ENCODE peak calls at places on chromosomes 5 and 9, in five cellular contexts. K, B, Z, X and Q are unnamed samples.

GRCh38 chr5:33470544-33470943 is 29.8 kb downstream of the TARS1 start:
- DNase-seq in K (no peak), B (no peak), Z (no peak), X (peak; percentile 23), Q (no peak)

GRCh38 chr5:167995844-167996400 is 295.5 kb upstream of the WWC1 start:
- DNase-seq in K (no peak), B (no peak), Z (peak; percentile 56), X (no peak), Q (no peak)

GRCh38 chr9:19162956-19163355 is 35.7 kb upstream of the PLIN2 start:
- DNase-seq in K (no peak), B (no peak), Z (no peak), X (no peak), Q (no peak)

GRCh38 chr9:120914410-120914809 is 12.2 kb downstream of the TRAF1 start:
- DNase-seq in K (no peak), B (no peak), Z (no peak), X (no peak), Q (no peak)

GRCh38 chr9:123834907-123835562 is 94.9 kb downstream of the DENND1A start:
- DNase-seq in K (no peak), B (no peak), Z (no peak), X (no peak), Q (no peak)

GRCh38 chr5:119171686-119172085 is 100.8 kb downstream of the DMXL1 start:
- DNase-seq in K (no peak), B (no peak), Z (no peak), X (no peak), Q (no peak)

GRCh38 chr9:92961627-92962302 is 14.4 kb downstream of the FGD3 start:
- DNase-seq in K (no peak), B (no peak), Z (no peak), X (no peak), Q (no peak)

GRCh38 chr9:138068601-138069035 is 191.0 kb downstream of the CACNA1B start:
- DNase-seq in K (no peak), B (no peak), Z (no peak), X (no peak), Q (no peak)

GRCh38 chr5:134242146-134242545 is 16.3 kb upstream of the PPP2CA start:
- DNase-seq in K (no peak), B (no peak), Z (no peak), X (no peak), Q (no peak)

GRCh38 chr5:43041669-43042175 is 1.6 kb upstream of the ANXA2R start:
- DNase-seq in K (no peak), B (peak; percentile 44), Z (no peak), X (no peak), Q (peak; percentile 56)

GRCh38 chr9:3874472-3875370 is 348.9 kb upstream of the RFX3 start:
- DNase-seq in K (no peak), B (no peak), Z (no peak), X (no peak), Q (no peak)

GRCh38 chr9:136119259-136120118 is 814 bp upstream of the TMEM250 start:
- DNase-seq in K (no peak), B (no peak), Z (no peak), X (no peak), Q (no peak)

GRCh38 chr9:36855443-36856315 is 178.4 kb downstream of the PAX5 start:
- DNase-seq in K (no peak), B (no peak), Z (no peak), X (no peak), Q (no peak)

GRCh38 chr5:72988769-72989168 is 32.9 kb downstream of the FCHO2 start:
- DNase-seq in K (no peak), B (no peak), Z (no peak), X (no peak), Q (no peak)

GRCh38 chr5:180598316-180598701 is 7.0 kb upstream of the SCGB3A1 start:
- DNase-seq in K (no peak), B (no peak), Z (no peak), X (no peak), Q (no peak)

GRCh38 chr9:19464764-19465570 is 56.2 kb downstream of the ACER2 start:
- DNase-seq in K (peak; percentile 90), B (peak; percentile 79), Z (peak; percentile 91), X (peak; percentile 57), Q (peak; percentile 73)

GRCh38 chr9:79672236-79672635 is 100.5 kb downstream of the TLE4 start:
- DNase-seq in K (no peak), B (no peak), Z (no peak), X (no peak), Q (no peak)

GRCh38 chr5:119389288-119390065 is 33.7 kb downstream of the TNFAIP8 start:
- DNase-seq in K (no peak), B (no peak), Z (no peak), X (no peak), Q (no peak)

GRCh38 chr9:120387257-120387999 is 192.5 kb downstream of the CDK5RAP2 start:
- DNase-seq in K (no peak), B (no peak), Z (no peak), X (no peak), Q (no peak)

GRCh38 chr9:85246566-85246965 is 495.2 kb downstream of the AGTPBP1 start:
- DNase-seq in K (no peak), B (no peak), Z (no peak), X (no peak), Q (no peak)

GRCh38 chr5:98144710-98145109 is 628.8 kb upstream of the RGMB start:
- DNase-seq in K (no peak), B (no peak), Z (peak; percentile 73), X (no peak), Q (no peak)

GRCh38 chr5:179297026-179297425 is 48.2 kb downstream of the ADAMTS2 start:
- DNase-seq in K (no peak), B (no peak), Z (no peak), X (no peak), Q (no peak)

GRCh38 chr9:20197976-20198685 is 409.3 kb upstream of the SLC24A2 start:
- DNase-seq in K (no peak), B (no peak), Z (peak; percentile 28), X (no peak), Q (no peak)

GRCh38 chr5:68396722-68397121 is 181.2 kb downstream of the PIK3R1 start:
- DNase-seq in K (no peak), B (no peak), Z (no peak), X (no peak), Q (no peak)

GRCh38 chr9:95772320-95773060 is 103.0 kb upstream of the ERCC6L2 start:
- DNase-seq in K (no peak), B (peak; percentile 21), Z (no peak), X (no peak), Q (peak; percentile 35)

GRCh38 chr9:17293685-17294084 is 158.8 kb downstream of the CNTLN start:
- DNase-seq in K (no peak), B (no peak), Z (no peak), X (no peak), Q (no peak)

DNA sequence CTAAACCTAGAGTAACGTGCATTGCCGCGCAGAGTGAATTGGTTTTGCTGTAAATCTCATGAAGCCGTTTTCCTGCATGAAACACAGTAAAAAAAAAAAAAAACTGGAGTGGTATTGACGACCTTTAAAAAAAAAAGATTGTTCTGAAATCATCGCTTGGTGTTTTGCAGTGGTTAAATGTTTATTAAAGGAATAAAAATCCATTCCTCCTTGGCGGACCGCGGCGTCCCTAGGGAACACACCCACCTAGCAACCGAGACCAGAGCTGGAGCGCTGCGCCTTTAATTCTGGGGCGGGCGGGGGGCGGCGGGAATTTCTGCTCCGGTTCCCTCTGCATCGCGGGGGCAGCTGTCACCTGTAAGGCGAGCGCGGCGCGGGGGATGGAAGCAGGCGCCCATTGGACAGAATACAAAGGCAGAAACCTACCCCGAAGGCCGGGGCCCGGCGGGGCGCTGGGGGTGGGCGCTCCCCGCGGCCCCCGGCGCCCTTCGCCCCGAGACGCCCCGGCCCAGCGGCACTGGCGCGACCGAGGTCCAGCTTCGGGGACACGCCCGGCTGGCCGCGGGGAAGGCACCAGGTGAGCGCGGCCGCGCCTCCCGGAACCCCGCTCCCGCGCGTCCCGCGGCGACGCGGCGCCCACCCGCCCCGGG is at the start of gene SOWAHA:
- DNase-seq in K (peak; percentile 73), B (no peak), Z (peak; percentile 44), X (no peak), Q (no peak)
- TF ChIP-seq CTCF in K (no peak), B (no peak), Z (no peak), X (no peak), Q (no peak)

DNA sequence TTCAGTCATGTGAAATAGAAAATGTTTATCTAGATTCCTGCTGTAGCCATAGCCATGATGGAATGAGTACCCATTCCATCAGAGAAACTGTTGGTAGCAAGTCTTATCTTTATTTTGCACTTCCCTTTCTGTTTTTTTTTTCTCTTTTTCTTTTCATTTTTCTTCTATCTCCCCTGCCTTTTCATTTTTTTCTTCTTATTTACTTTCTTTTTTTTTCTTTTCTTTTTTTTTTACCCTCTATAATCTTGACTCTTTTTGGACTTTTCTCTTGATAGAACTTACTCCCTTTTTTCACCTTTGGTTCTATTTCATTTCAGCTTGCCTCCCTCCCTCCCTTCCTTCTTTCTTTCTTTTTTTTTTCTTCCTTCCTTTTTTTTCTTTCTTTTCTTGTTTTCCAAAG is 15.4 kb downstream of the SLC25A46 start:
- DNase-seq in K (no peak), B (no peak), Z (no peak), X (no peak), Q (no peak)
- TF ChIP-seq CTCF in K (no peak), B (no peak), Z (no peak), X (no peak), Q (no peak)

GRCh38 chr9:109401169-109401989 is 80.5 kb upstream of the EPB41L4B start:
- DNase-seq in K (no peak), B (peak; percentile 72), Z (peak; percentile 68), X (peak; percentile 5), Q (peak; percentile 66)
- TF ChIP-seq CTCF in K (peak; percentile 42), B (peak; percentile 85), Z (peak; percentile 92), X (peak; percentile 68), Q (no peak)

GRCh38 chr5:52786937-52787599 is 648 bp upstream of the ITGA1 start:
- DNase-seq in K (no peak), B (no peak), Z (peak; percentile 20), X (no peak), Q (peak; percentile 36)
- TF ChIP-seq CTCF in K (peak; percentile 33), B (no peak), Z (peak; percentile 20), X (peak; percentile 8), Q (peak; percentile 29)

GRCh38 chr5:173743641-173744343 is 127.3 kb upstream of the BOD1 start:
- DNase-seq in K (no peak), B (no peak), Z (no peak), X (no peak), Q (no peak)
- TF ChIP-seq CTCF in K (no peak), B (no peak), Z (no peak), X (no peak), Q (no peak)

GRCh38 chr5:13276143-13276542 is 668.3 kb downstream of the DNAH5 start:
- DNase-seq in K (no peak), B (no peak), Z (no peak), X (no peak), Q (no peak)

DNA sequence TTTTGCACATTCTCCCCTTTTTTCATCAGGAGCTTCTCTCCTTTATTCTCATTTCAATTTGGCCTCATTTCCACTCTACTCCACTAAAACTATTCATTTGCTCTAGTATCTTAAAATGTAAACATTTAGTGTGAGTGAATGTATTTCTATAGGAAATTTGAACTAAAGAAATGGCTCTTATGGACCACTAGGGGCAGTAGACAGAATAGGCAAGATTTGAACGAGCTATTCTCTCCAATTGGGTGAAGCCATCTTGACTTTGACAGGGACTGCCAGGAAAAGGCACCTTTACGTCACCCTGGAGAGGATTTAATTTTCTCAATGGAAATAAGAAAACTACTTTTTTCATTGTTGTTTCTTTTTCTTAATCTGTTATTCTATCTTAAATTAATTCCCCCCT is 666.3 kb downstream of the DNAH5 start:
- DNase-seq in K (no peak), B (no peak), Z (no peak), X (no peak), Q (no peak)
- TF ChIP-seq CTCF in K (no peak), B (peak; percentile 62), Z (no peak), X (peak; percentile 11), Q (no peak)

GRCh38 chr5:53035868-53036381 is 46.8 kb downstream of the ITGA2 start:
- DNase-seq in K (no peak), B (peak; percentile 5), Z (peak; percentile 76), X (no peak), Q (no peak)
- TF ChIP-seq CTCF in K (peak; percentile 23), B (peak; percentile 55), Z (no peak), X (peak; percentile 25), Q (no peak)